ENCODE peak calls at places on chromosome 1, in nine cellular contexts. N is left ventricle myocardium inferior; V is stimulated activated CD4-positive, alpha-beta T cell treated with anti-CD3 and anti-CD28 coated beads, TNF-alpha, amount 100 ng/mL, for 24 hours; P is mesendoderm; C is body of pancreas; Q is EL; G is activated T-helper 1 cell treated with Interleukin-2 at 50 U/mL for 16 hours; I is foreskin melanocyte; Y is DMS79 treated with DMSO at 0.1 percent for 48 hours. J is an unnamed sample.

GRCh38 chr1:243459059-243459458 is 203.2 kb downstream of the SDCCAG8 start:
- DNase-seq in N (no peak), V (no peak), P (no peak), C (no peak), Q (no peak), G (no peak), I (no peak), Y (no peak), J (no peak)

GRCh38 chr1:63024132-63024531 is 240.2 kb downstream of the ATG4C start:
- DNase-seq in N (no peak), V (no peak), P (no peak), C (no peak), Q (no peak), G (no peak), I (no peak), Y (no peak), J (no peak)

GRCh38 chr1:1246601-1247340 is at the start of gene C1QTNF12:
- DNase-seq in N (no peak), V (no peak), P (peak), C (no peak), Q (no peak), G (no peak), I (no peak), Y (peak), J (no peak)

GRCh38 chr1:47915677-47916353 is 81.4 kb downstream of the TRABD2B start:
- DNase-seq in N (no peak), V (no peak), P (no peak), C (no peak), Q (no peak), G (no peak), I (no peak), Y (no peak), J (no peak)

GRCh38 chr1:100130552-100131077 is 2.1 kb downstream of the SASS6 start:
- DNase-seq in N (no peak), V (no peak), P (no peak), C (no peak), Q (peak), G (no peak), I (no peak), Y (no peak), J (no peak)

GRCh38 chr1:53265581-53265980 is 27.3 kb upstream of the MAGOH start:
- DNase-seq in N (no peak), V (no peak), P (no peak), C (no peak), Q (no peak), G (no peak), I (no peak), Y (no peak), J (no peak)

GRCh38 chr1:94413311-94413710 is 4.9 kb upstream of the ABCD3 start:
- DNase-seq in N (no peak), V (no peak), P (no peak), C (no peak), Q (no peak), G (no peak), I (no peak), Y (no peak), J (no peak)

GRCh38 chr1:239219679-239220078 is 166.7 kb upstream of the CHRM3 start:
- DNase-seq in N (no peak), V (no peak), P (no peak), C (no peak), Q (no peak), G (no peak), I (no peak), Y (no peak), J (no peak)

GRCh38 chr1:6471086-6471841 is 5.3 kb upstream of the TNFRSF25 start:
- DNase-seq in N (no peak), V (no peak), P (no peak), C (no peak), Q (no peak), G (no peak), I (no peak), Y (no peak), J (no peak)

GRCh38 chr1:48093696-48094518 is 96.7 kb upstream of the TRABD2B start:
- DNase-seq in N (peak), V (peak), P (peak), C (peak), Q (peak), G (peak), I (no peak), Y (peak), J (peak)

GRCh38 chr1:179754031-179754624 is 11.0 kb downstream of the FAM163A start:
- DNase-seq in N (no peak), V (no peak), P (no peak), C (no peak), Q (peak), G (no peak), I (no peak), Y (no peak), J (peak)

GRCh38 chr1:147072371-147073061 is 99.8 kb downstream of the PRKAB2 start:
- DNase-seq in N (no peak), V (no peak), P (peak), C (peak), Q (peak), G (no peak), I (no peak), Y (no peak), J (no peak)

GRCh38 chr1:206004821-206005220 is 1.6 kb upstream of the RAB7B start:
- DNase-seq in N (no peak), V (no peak), P (no peak), C (no peak), Q (no peak), G (no peak), I (no peak), Y (no peak), J (no peak)

GRCh38 chr1:60132985-60133673 is 59.6 kb upstream of the C1orf87 start:
- DNase-seq in N (no peak), V (no peak), P (no peak), C (peak), Q (peak), G (no peak), I (no peak), Y (no peak), J (peak)

GRCh38 chr1:166167395-166167922 is 658 bp upstream of the FAM78B start:
- DNase-seq in N (no peak), V (no peak), P (no peak), C (no peak), Q (no peak), G (no peak), I (peak), Y (no peak), J (peak)

GRCh38 chr1:24870551-24871195 is 59.4 kb downstream of the RUNX3 start:
- DNase-seq in N (no peak), V (no peak), P (no peak), C (no peak), Q (no peak), G (no peak), I (no peak), Y (no peak), J (no peak)

GRCh38 chr1:236535656-236536293 is 12.0 kb downstream of the LGALS8 start:
- DNase-seq in N (no peak), V (no peak), P (peak), C (no peak), Q (no peak), G (no peak), I (peak), Y (no peak), J (no peak)

GRCh38 chr1:62271932-62272728 is 47.1 kb downstream of the KANK4 start:
- DNase-seq in N (no peak), V (peak), P (peak), C (no peak), Q (no peak), G (peak), I (no peak), Y (peak), J (no peak)